ENCODE peak calls at places on chromosome 5, in four cellular contexts. G, V, E and K are unnamed samples.

GRCh38 chr5:38420246-38420645 is 136.2 kb downstream of the LIFR start:
- DNase-seq in G (no peak), V (no peak), E (no peak), K (no peak)

GRCh38 chr5:38323645-38324295 is 65.4 kb downstream of the EGFLAM start:
- DNase-seq in G (no peak), V (no peak), E (no peak), K (no peak)

GRCh38 chr5:178465861-178466288 is 124.3 kb downstream of the COL23A1 start:
- DNase-seq in G (no peak), V (no peak), E (no peak), K (no peak)

GRCh38 chr5:111995701-111996100 is 238.7 kb upstream of the NREP start:
- DNase-seq in G (no peak), V (no peak), E (no peak), K (no peak)

GRCh38 chr5:158054388-158055092 is 195.6 kb upstream of the CLINT1 start:
- DNase-seq in G (no peak), V (peak; percentile 64), E (no peak), K (no peak)

GRCh38 chr5:75053286-75054109 is 1.1 kb upstream of the GCNT4 start:
- DNase-seq in G (no peak), V (peak; percentile 68), E (peak; percentile 73), K (no peak)

GRCh38 chr5:73030995-73031394 is 75.2 kb downstream of the FCHO2 start:
- DNase-seq in G (peak; percentile 66), V (peak; percentile 72), E (peak; percentile 81), K (no peak)

GRCh38 chr5:95809414-95809960 is 13.0 kb downstream of the GLRX start:
- DNase-seq in G (no peak), V (peak; percentile 16), E (no peak), K (no peak)

GRCh38 chr5:10564838-10565784 is 1.2 kb downstream of the ANKRD33B start:
- DNase-seq in G (no peak), V (no peak), E (peak; percentile 62), K (no peak)

GRCh38 chr5:150497989-150498317 is 10.0 kb upstream of the NDST1 start:
- DNase-seq in G (no peak), V (no peak), E (no peak), K (no peak)

GRCh38 chr5:150498501-150498900 is 9.4 kb upstream of the NDST1 start:
- DNase-seq in G (no peak), V (no peak), E (peak; percentile 84), K (no peak)

GRCh38 chr5:150497274-150497988 is 10.5 kb upstream of the NDST1 start:
- DNase-seq in G (peak; percentile 81), V (peak; percentile 92), E (no peak), K (no peak)

GRCh38 chr5:150496098-150496497 is 11.8 kb upstream of the NDST1 start:
- DNase-seq in G (no peak), V (no peak), E (no peak), K (no peak)

GRCh38 chr5:150496534-150496933 is 11.4 kb upstream of the NDST1 start:
- DNase-seq in G (no peak), V (no peak), E (no peak), K (no peak)
- H3K27ac ChIP-seq in G (peak overlapping the region; percentile 56), V (no peak overlapping the region), E (peak overlapping the region; percentile 39), K (peak overlapping the region; percentile 19)

GRCh38 chr5:135048930-135049329 is 14.9 kb upstream of the PITX1 start:
- DNase-seq in G (no peak), V (no peak), E (no peak), K (no peak)

GRCh38 chr5:135051872-135052271 is 17.8 kb upstream of the PITX1 start:
- DNase-seq in G (no peak), V (no peak), E (no peak), K (no peak)

GRCh38 chr5:135051399-135051798 is 17.4 kb upstream of the PITX1 start:
- DNase-seq in G (no peak), V (no peak), E (no peak), K (no peak)

GRCh38 chr5:135048286-135048685 is 14.3 kb upstream of the PITX1 start:
- DNase-seq in G (no peak), V (no peak), E (peak; percentile 35), K (no peak)

DNA sequence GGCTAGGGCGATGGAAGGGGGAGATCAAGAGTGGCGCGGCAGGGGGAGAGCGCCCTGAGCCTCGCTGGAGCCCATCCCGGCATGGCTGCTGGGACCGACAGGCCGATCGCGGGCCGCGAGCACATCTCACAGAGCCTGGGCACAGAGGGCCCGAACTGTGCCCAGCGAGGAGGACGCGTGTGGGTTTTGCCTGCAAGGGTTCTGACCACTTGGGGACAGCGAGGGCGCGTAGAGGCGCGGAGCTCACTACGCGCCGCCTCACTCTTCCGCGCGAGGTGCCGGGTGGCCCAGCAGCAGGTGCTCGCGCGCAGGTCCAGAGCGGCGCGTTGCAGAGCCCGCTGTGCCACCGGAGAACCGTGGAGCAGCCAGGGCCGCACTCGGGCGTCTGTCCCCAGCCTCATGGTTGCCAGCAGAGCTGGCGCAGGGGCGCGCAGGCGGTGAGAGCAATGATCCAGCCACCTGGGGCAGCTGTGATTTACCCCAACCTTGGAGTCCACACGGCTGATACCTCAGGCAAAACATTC is 16.3 kb upstream of the PITX1 start:
- DNase-seq in G (no peak), V (no peak), E (peak; percentile 59), K (no peak)
- TF ChIP-seq EZH2 in G (no peak), V (peak; percentile 73), E (no peak), K (no peak)

GRCh38 chr5:69525490-69525889 is 32.9 kb downstream of the OCLN start:
- DNase-seq in G (no peak), V (no peak), E (no peak), K (no peak)

GRCh38 chr5:69527128-69527745 is 32.8 kb upstream of the GTF2H2C start:
- DNase-seq in G (no peak), V (no peak), E (no peak), K (no peak)

GRCh38 chr5:69528015-69528414 is 32.0 kb upstream of the GTF2H2C start:
- DNase-seq in G (peak; percentile 27), V (no peak), E (peak; percentile 71), K (no peak)

GRCh38 chr5:69528609-69529008 is 31.4 kb upstream of the GTF2H2C start:
- DNase-seq in G (no peak), V (no peak), E (no peak), K (no peak)

DNA sequence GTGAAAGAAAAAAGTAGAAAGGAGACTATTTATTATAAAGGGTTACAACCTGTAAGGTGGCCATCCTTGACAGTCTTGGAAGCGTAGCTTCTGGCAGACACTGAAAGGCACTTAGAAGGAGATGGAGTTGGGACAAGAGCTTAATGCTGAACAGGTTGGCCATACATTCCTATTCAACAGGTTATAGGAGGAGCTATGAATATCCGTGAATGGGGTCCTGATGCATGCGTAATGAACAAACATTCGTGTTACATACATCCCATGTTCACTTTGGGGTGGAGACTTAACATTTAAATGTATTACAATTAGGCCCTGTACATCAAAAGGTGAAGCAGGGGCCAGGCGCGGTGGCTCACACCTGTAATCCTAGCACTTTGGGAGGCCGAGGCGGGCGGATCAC is 33.3 kb upstream of the GTF2H2C start:
- DNase-seq in G (no peak), V (no peak), E (no peak), K (no peak)
- TF ChIP-seq POLR2AphosphoS5 in G (no peak), V (no peak), E (no peak), K (no peak)

DNA sequence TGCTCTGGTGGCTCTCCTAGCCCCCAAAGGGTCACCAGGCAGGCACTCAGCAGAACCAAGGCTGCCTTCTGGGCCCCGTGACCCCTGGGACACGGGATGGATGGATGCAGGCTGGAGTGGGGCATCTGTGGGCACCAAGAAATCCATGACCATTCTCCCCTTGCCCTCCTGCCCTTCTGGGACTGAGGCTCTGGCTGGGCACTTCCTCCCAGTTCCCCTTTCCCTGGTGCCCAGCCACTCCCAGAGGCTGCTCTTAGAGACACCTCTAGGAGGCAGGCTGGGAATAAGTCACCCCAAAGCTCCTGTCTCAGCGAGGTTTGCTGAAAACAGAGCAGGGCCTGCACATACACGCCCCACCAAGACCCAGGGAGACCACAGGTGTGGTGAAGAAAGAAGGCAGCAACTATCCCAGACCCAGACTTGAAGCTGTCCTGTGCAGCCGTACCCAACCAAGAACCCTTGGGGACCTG is 943 bp downstream of the STING1 start:
- DNase-seq in G (no peak), V (no peak), E (peak; percentile 44), K (no peak)
- H3K27ac ChIP-seq in G (peak overlapping the region; percentile 94), V (peak overlapping the region; percentile 94), E (no peak overlapping the region), K (peak overlapping the region; percentile 99)